ENCODE peak calls at places on chromosomes 13 and 19, in six cellular contexts. Z is anterior cingulate cortex; G is heart right ventricle; R is activated CD4-positive, alpha-beta memory T cell treated with anti-CD3 and anti-CD28 coated beads, Interleukin-2, amount 10 ng/mL, durations not matched to agents 7 days and 5 days; A is NCI-H774; S is amygdala. Q is an unnamed sample.

GRCh38 chr19:3520166-3521103 is 14.3 kb downstream of the FZR1 start:
- DNase-seq in A (peak), G (no peak), Z (no peak), S (no peak), R (no peak), Q (no peak)

GRCh38 chr13:112444416-112445399 is 68.6 kb downstream of the SPACA7 start:
- DNase-seq in R (peak), S (no peak), G (no peak), A (no peak), Z (no peak), Q (no peak)

GRCh38 chr13:51292000-51292550 is 47.4 kb upstream of the SERPINE3 start:
- DNase-seq in G (no peak), S (no peak), A (no peak), Z (no peak), R (no peak), Q (no peak)

GRCh38 chr19:17052439-17052838 is 22.8 kb downstream of the HAUS8 start:
- DNase-seq in G (no peak), R (peak), Z (no peak), A (peak), S (no peak), Q (peak)

GRCh38 chr13:76828316-76828741 is 57.9 kb downstream of the KCTD12 start:
- DNase-seq in A (no peak), S (no peak), Z (no peak), R (no peak), G (no peak), Q (no peak)

GRCh38 chr13:113881614-113882265 is 17.9 kb upstream of the GAS6 start:
- DNase-seq in A (no peak), G (no peak), R (no peak), Z (no peak), S (no peak), Q (no peak)

GRCh38 chr19:10404888-10405808 is 1.8 kb upstream of the CDC37 start:
- DNase-seq in Z (no peak), G (no peak), R (peak), S (no peak), A (no peak), Q (no peak)

GRCh38 chr19:1416014-1416841 is 8.8 kb downstream of the DAZAP1 start:
- DNase-seq in S (no peak), Z (no peak), G (no peak), A (no peak), R (no peak), Q (no peak)

GRCh38 chr13:99415014-99415650 is 86.1 kb upstream of the TM9SF2 start:
- DNase-seq in S (no peak), Z (no peak), R (no peak), G (no peak), A (no peak), Q (no peak)

GRCh38 chr19:36009220-36009619 is 607 bp upstream of the SYNE4 start:
- DNase-seq in Z (no peak), A (peak), S (peak), G (peak), R (peak), Q (peak)

GRCh38 chr13:24274452-24274971 is 34.9 kb upstream of the C1QTNF9 start:
- DNase-seq in Z (no peak), G (peak), S (no peak), A (no peak), R (peak), Q (no peak)

GRCh38 chr13:108495686-108496363 is 133.6 kb upstream of the MYO16 start:
- DNase-seq in S (no peak), R (no peak), Z (no peak), G (no peak), A (no peak), Q (no peak)

GRCh38 chr13:110350509-110350908 is 43.4 kb downstream of the COL4A2 start:
- DNase-seq in S (no peak), R (no peak), Z (no peak), A (no peak), G (no peak), Q (no peak)

GRCh38 chr19:12783226-12783848 is 7.9 kb upstream of the JUNB start:
- DNase-seq in Z (no peak), R (peak), G (peak), A (no peak), S (no peak), Q (no peak)

GRCh38 chr19:50239916-50240585 is 36.6 kb downstream of the MYH14 start:
- DNase-seq in G (no peak), Z (no peak), R (no peak), S (no peak), A (no peak), Q (no peak)

GRCh38 chr13:24923305-24923640 is 159.3 kb downstream of the RNF17 start:
- DNase-seq in A (no peak), G (no peak), Z (no peak), S (no peak), R (no peak), Q (peak)

GRCh38 chr13:113949546-113949945 is 24.3 kb downstream of the C13orf46 start:
- DNase-seq in G (no peak), Z (no peak), A (no peak), S (no peak), R (no peak), Q (no peak)

GRCh38 chr13:111947876-111948275 is 119.1 kb upstream of the SOX1 start:
- DNase-seq in R (no peak), Z (no peak), S (no peak), G (no peak), A (no peak), Q (no peak)

GRCh38 chr19:21022996-21023395 is 2.5 kb downstream of the ZNF430 start:
- DNase-seq in S (no peak), A (no peak), G (no peak), R (no peak), Z (no peak), Q (no peak)

GRCh38 chr19:38596057-38596981 is 21.4 kb downstream of the MAP4K1 start:
- DNase-seq in S (no peak), Z (no peak), R (peak), A (peak), G (no peak), Q (no peak)

GRCh38 chr19:8663920-8664670 is 33.7 kb downstream of the NFILZ start:
- DNase-seq in A (no peak), R (peak), G (no peak), S (no peak), Z (no peak), Q (no peak)

GRCh38 chr19:16025108-16026101 is 50.9 kb upstream of the TPM4 start:
- DNase-seq in S (no peak), R (no peak), A (no peak), G (no peak), Z (no peak), Q (peak)

GRCh38 chr13:93249259-93249917 is 22.8 kb downstream of the GPC6 start:
- DNase-seq in R (no peak), S (no peak), G (no peak), A (no peak), Z (no peak), Q (peak)

GRCh38 chr19:31496076-31496475 is 146.8 kb upstream of the TSHZ3 start:
- DNase-seq in A (no peak), Z (no peak), S (no peak), G (no peak), R (no peak), Q (no peak)

GRCh38 chr19:18274776-18275356 is 614 bp upstream of the IQCN start:
- DNase-seq in R (no peak), G (peak), S (peak), A (no peak), Z (peak), Q (no peak)

GRCh38 chr13:46140044-46140443 is 35.2 kb upstream of the CPB2 start:
- DNase-seq in S (no peak), R (no peak), A (no peak), G (no peak), Z (no peak), Q (no peak)

GRCh38 chr13:52158629-52159158 is 703 bp downstream of the NEK3 start:
- DNase-seq in A (no peak), G (peak), S (no peak), Z (no peak), R (no peak), Q (peak)

GRCh38 chr13:110123041-110123809 is 183.7 kb downstream of the COL4A1 start:
- DNase-seq in S (no peak), G (no peak), R (peak), A (peak), Z (no peak), Q (no peak)

GRCh38 chr13:37878496-37878895 is 8.9 kb upstream of the TRPC4 start:
- DNase-seq in Z (no peak), G (no peak), S (no peak), R (no peak), A (no peak), Q (no peak)

GRCh38 chr19:23991170-23991569 is 76.5 kb downstream of the ZNF726 start:
- DNase-seq in S (no peak), R (no peak), G (no peak), Z (no peak), A (peak), Q (peak)

GRCh38 chr19:17097593-17098126 is 22.1 kb downstream of the MYO9B start:
- DNase-seq in A (no peak), S (no peak), G (no peak), Z (no peak), R (no peak), Q (no peak)

GRCh38 chr19:1250374-1251232 is 2.2 kb downstream of the MIDN start:
- DNase-seq in Z (peak), G (no peak), A (no peak), S (peak), R (peak), Q (no peak)

Q was measured in NCI-H510A treated with DMSO at 0.1 percent for 48 hours.